ENCODE peak calls at places on chromosomes 11 and 22, in four cellular contexts. G is GM12892, R is neural progenitor cell, Q is BE2C. S is an unnamed sample.

GRCh38 chr11:19938051-19938856 is 222.0 kb downstream of the DBX1 start:
- DNase-seq in Q (peak; percentile 38), R (peak; percentile 74), G (peak; percentile 35), S (peak; percentile 85)

GRCh38 chr22:23888615-23889401 is 5.4 kb upstream of the MIF start:
- DNase-seq in Q (no peak), R (peak; percentile 45), G (no peak), S (peak; percentile 34)

GRCh38 chr11:124278261-124278660 is 22.1 kb downstream of the OR8G5 start:
- DNase-seq in Q (no peak), R (no peak), G (no peak), S (no peak)

GRCh38 chr11:66045177-66045639 is 3.8 kb downstream of the GAL3ST3 start:
- DNase-seq in R (peak; percentile 95), G (peak; percentile 88), Q (peak; percentile 87), S (peak; percentile 85)

GRCh38 chr11:116376054-116376453 is 396.7 kb downstream of the BUD13 start:
- DNase-seq in Q (no peak), G (no peak), R (no peak), S (no peak)

GRCh38 chr11:67276821-67277230 is 10.6 kb downstream of the GRK2 start:
- DNase-seq in G (no peak), R (peak; percentile 39), Q (peak; percentile 88), S (peak; percentile 83)

GRCh38 chr11:26820739-26821138 is 98.9 kb upstream of the SLC5A12 start:
- DNase-seq in R (no peak), Q (no peak), G (no peak), S (no peak)

GRCh38 chr22:50219800-50220602 is 19.2 kb downstream of the SELENOO start:
- DNase-seq in G (no peak), Q (no peak), R (no peak), S (no peak)

GRCh38 chr11:102306817-102307814 is 10.2 kb upstream of the BIRC3 start:
- DNase-seq in R (no peak), G (no peak), Q (no peak), S (no peak)

GRCh38 chr11:72436667-72437066 is 2.3 kb upstream of the CLPB start:
- DNase-seq in Q (no peak), R (no peak), G (no peak), S (peak; percentile 57)

GRCh38 chr11:114076974-114077373 is 17.5 kb downstream of the ZBTB16 start:
- DNase-seq in R (peak; percentile 25), G (no peak), Q (no peak), S (no peak)

GRCh38 chr22:32644252-32645100 is 157.0 kb upstream of the TIMP3 start:
- DNase-seq in R (no peak), Q (no peak), G (no peak), S (peak; percentile 80)

GRCh38 chr22:44084044-44084772 is 60.1 kb downstream of the PARVB start:
- DNase-seq in G (no peak), R (no peak), Q (no peak), S (no peak)

GRCh38 chr11:21888814-21889213 is 304.1 kb upstream of the ANO5 start:
- DNase-seq in G (no peak), Q (no peak), R (no peak), S (peak; percentile 30)

GRCh38 chr22:44175676-44176075 is 5.0 kb upstream of the PARVG start:
- DNase-seq in Q (no peak), G (no peak), R (no peak), S (no peak)

GRCh38 chr11:27234961-27235360 is 128.1 kb downstream of the CCDC34 start:
- DNase-seq in Q (no peak), R (no peak), G (no peak), S (no peak)

GRCh38 chr11:26780686-26781085 is 58.8 kb upstream of the SLC5A12 start:
- DNase-seq in R (no peak), G (no peak), Q (no peak), S (no peak)

GRCh38 chr22:39421691-39422090 is 22.1 kb downstream of the TAB1 start:
- DNase-seq in G (no peak), R (no peak), Q (no peak), S (no peak)

S was measured in SJCRH30.